ENCODE peak calls at places on chromosomes 3 and 15, in six cellular contexts. One of them, this sample, is unnamed.

GRCh38 chr3:74537857-74538256 is 76.6 kb downstream of the CNTN3 start:
- DNase-seq in hepatocyte: no peak
- DNase-seq in SK-N-SH: no peak
- DNase-seq in HCT116: no peak
- DNase-seq in neural progenitor cell: no peak
- DNase-seq in GM23338: no peak
- DNase-seq in this sample: no peak

GRCh38 chr15:69794643-69795461 is 302.9 kb downstream of the TLE3 start:
- DNase-seq in hepatocyte: no peak
- DNase-seq in SK-N-SH: no peak
- DNase-seq in HCT116: peak
- DNase-seq in neural progenitor cell: no peak
- DNase-seq in GM23338: peak
- DNase-seq in this sample: no peak

GRCh38 chr3:55402886-55403605 is 84.1 kb downstream of the WNT5A start:
- DNase-seq in hepatocyte: peak
- DNase-seq in SK-N-SH: no peak
- DNase-seq in HCT116: no peak
- DNase-seq in neural progenitor cell: peak
- DNase-seq in GM23338: no peak
- DNase-seq in this sample: no peak

GRCh38 chr3:127985216-127985615 is 67.0 kb upstream of the SEC61A1 start:
- DNase-seq in hepatocyte: no peak
- DNase-seq in SK-N-SH: no peak
- DNase-seq in HCT116: no peak
- DNase-seq in neural progenitor cell: no peak
- DNase-seq in GM23338: no peak
- DNase-seq in this sample: no peak

GRCh38 chr3:124859025-124859424 is 28.1 kb downstream of the ITGB5 start:
- DNase-seq in hepatocyte: peak
- DNase-seq in SK-N-SH: no peak
- DNase-seq in HCT116: no peak
- DNase-seq in neural progenitor cell: no peak
- DNase-seq in GM23338: no peak
- DNase-seq in this sample: no peak

GRCh38 chr15:85335193-85335939 is 45.0 kb upstream of the AKAP13 start:
- DNase-seq in hepatocyte: peak
- DNase-seq in SK-N-SH: no peak
- DNase-seq in HCT116: no peak
- DNase-seq in neural progenitor cell: no peak
- DNase-seq in GM23338: peak
- DNase-seq in this sample: no peak

GRCh38 chr3:36729204-36730056 is 34.9 kb downstream of the DCLK3 start:
- DNase-seq in hepatocyte: peak
- DNase-seq in SK-N-SH: peak
- DNase-seq in HCT116: peak
- DNase-seq in neural progenitor cell: peak
- DNase-seq in GM23338: peak
- DNase-seq in this sample: peak

GRCh38 chr3:187767266-187768032 is 22.2 kb upstream of the BCL6 start:
- DNase-seq in hepatocyte: no peak
- DNase-seq in SK-N-SH: no peak
- DNase-seq in HCT116: no peak
- DNase-seq in neural progenitor cell: no peak
- DNase-seq in GM23338: no peak
- DNase-seq in this sample: no peak

GRCh38 chr15:57785039-57785438 is 78.5 kb downstream of the POLR2M start:
- DNase-seq in hepatocyte: no peak
- DNase-seq in SK-N-SH: no peak
- DNase-seq in HCT116: no peak
- DNase-seq in neural progenitor cell: no peak
- DNase-seq in GM23338: no peak
- DNase-seq in this sample: no peak

GRCh38 chr3:112699436-112699978 is 58.6 kb upstream of the CCDC80 start:
- DNase-seq in hepatocyte: no peak
- DNase-seq in SK-N-SH: no peak
- DNase-seq in HCT116: peak
- DNase-seq in neural progenitor cell: no peak
- DNase-seq in GM23338: peak
- DNase-seq in this sample: no peak

GRCh38 chr3:48709051-48709461 is 8.0 kb downstream of the IP6K2 start:
- DNase-seq in hepatocyte: no peak
- DNase-seq in SK-N-SH: no peak
- DNase-seq in HCT116: no peak
- DNase-seq in neural progenitor cell: no peak
- DNase-seq in GM23338: no peak
- DNase-seq in this sample: no peak
- TF ChIP-seq EZH2phosphoT487 in hepatocyte: no peak
- TF ChIP-seq EZH2phosphoT487 in SK-N-SH: no peak
- TF ChIP-seq EZH2phosphoT487 in HCT116: no peak
- TF ChIP-seq EZH2phosphoT487 in neural progenitor cell: no peak
- TF ChIP-seq EZH2phosphoT487 in GM23338: no peak
- TF ChIP-seq EZH2phosphoT487 in this sample: no peak

GRCh38 chr15:78004919-78005634 is 72.4 kb downstream of the TBC1D2B start:
- DNase-seq in hepatocyte: peak
- DNase-seq in SK-N-SH: peak
- DNase-seq in HCT116: no peak
- DNase-seq in neural progenitor cell: no peak
- DNase-seq in GM23338: no peak
- DNase-seq in this sample: no peak
- H3K27ac ChIP-seq in hepatocyte: peak
- H3K27ac ChIP-seq in SK-N-SH: peak
- H3K27ac ChIP-seq in HCT116: no peak
- H3K27ac ChIP-seq in neural progenitor cell: no peak
- H3K27ac ChIP-seq in GM23338: no peak
- H3K27ac ChIP-seq in this sample: no peak

GRCh38 chr3:100047455-100048141 is 66.7 kb downstream of the FILIP1L start:
- DNase-seq in hepatocyte: peak
- DNase-seq in SK-N-SH: no peak
- DNase-seq in HCT116: peak
- DNase-seq in neural progenitor cell: peak
- DNase-seq in GM23338: no peak
- DNase-seq in this sample: peak
- TF ChIP-seq EZH2phosphoT487 in hepatocyte: no peak
- TF ChIP-seq EZH2phosphoT487 in SK-N-SH: no peak
- TF ChIP-seq EZH2phosphoT487 in HCT116: no peak
- TF ChIP-seq EZH2phosphoT487 in neural progenitor cell: no peak
- TF ChIP-seq EZH2phosphoT487 in GM23338: no peak
- TF ChIP-seq EZH2phosphoT487 in this sample: no peak

GRCh38 chr3:157132341-157132740 is 27.6 kb downstream of the CCNL1 start:
- DNase-seq in hepatocyte: no peak
- DNase-seq in SK-N-SH: no peak
- DNase-seq in HCT116: no peak
- DNase-seq in neural progenitor cell: no peak
- DNase-seq in GM23338: no peak
- DNase-seq in this sample: no peak
- H3K27ac ChIP-seq in hepatocyte: no peak
- H3K27ac ChIP-seq in SK-N-SH: no peak
- H3K27ac ChIP-seq in HCT116: no peak
- H3K27ac ChIP-seq in neural progenitor cell: no peak
- H3K27ac ChIP-seq in GM23338: no peak
- H3K27ac ChIP-seq in this sample: no peak

GRCh38 chr15:91855241-91855640 is 1.7 kb downstream of the SLCO3A1 start:
- DNase-seq in hepatocyte: no peak
- DNase-seq in SK-N-SH: no peak
- DNase-seq in HCT116: no peak
- DNase-seq in neural progenitor cell: no peak
- DNase-seq in GM23338: no peak
- DNase-seq in this sample: no peak

GRCh38 chr15:91855684-91856553 is 2.4 kb downstream of the SLCO3A1 start:
- DNase-seq in hepatocyte: peak
- DNase-seq in SK-N-SH: peak
- DNase-seq in HCT116: no peak
- DNase-seq in neural progenitor cell: peak
- DNase-seq in GM23338: peak
- DNase-seq in this sample: no peak

GRCh38 chr15:91853968-91854943 is 748 bp downstream of the SLCO3A1 start:
- DNase-seq in hepatocyte: peak
- DNase-seq in SK-N-SH: peak
- DNase-seq in HCT116: no peak
- DNase-seq in neural progenitor cell: peak
- DNase-seq in GM23338: peak
- DNase-seq in this sample: peak

GRCh38 chr15:91853501-91853967 is at the start of gene SLCO3A1:
- DNase-seq in hepatocyte: peak
- DNase-seq in SK-N-SH: peak
- DNase-seq in HCT116: no peak
- DNase-seq in neural progenitor cell: peak
- DNase-seq in GM23338: peak
- DNase-seq in this sample: peak

DNA sequence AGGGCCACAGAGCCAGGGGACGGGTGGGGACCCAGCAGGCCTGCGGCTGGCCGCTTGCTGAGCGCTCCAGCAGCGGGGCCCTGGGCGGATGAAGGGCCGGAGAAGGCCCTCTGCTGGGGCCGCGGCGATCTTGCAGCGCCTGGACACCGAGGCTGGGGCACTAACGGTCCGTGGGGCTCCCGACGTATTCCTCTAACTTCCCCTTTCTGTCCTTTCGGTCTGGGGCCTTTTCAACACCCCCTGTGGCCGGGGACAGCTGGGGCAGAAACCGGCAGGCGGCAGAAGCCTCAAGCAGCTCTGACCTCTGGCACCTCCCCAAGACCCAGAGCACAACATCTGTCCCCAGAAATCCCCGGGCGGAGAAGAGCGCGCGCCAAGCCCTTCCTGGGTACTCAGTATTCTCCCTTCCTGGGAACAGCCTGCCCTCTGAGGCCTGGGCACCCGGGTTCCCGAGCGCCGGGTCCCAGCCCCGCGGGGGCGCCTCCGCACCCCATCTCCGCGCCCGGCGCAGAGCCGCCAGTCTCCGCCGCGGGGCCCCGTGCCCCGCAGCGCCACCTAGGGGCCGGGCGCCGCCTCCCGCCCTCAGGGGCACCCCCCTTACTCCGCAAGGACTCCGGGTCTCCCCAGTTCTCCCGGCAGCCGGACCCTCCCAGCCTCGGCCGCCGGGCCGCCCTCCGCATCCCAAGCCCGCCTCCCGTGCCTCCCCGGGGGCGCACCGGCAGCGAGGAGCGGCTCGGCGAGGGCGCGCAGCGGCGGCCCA is 587 bp upstream of the SLCO3A1 start:
- DNase-seq in hepatocyte: peak
- DNase-seq in SK-N-SH: peak
- DNase-seq in HCT116: no peak
- DNase-seq in neural progenitor cell: peak
- DNase-seq in GM23338: peak
- DNase-seq in this sample: peak
- TF ChIP-seq EZH2phosphoT487 in hepatocyte: no peak
- TF ChIP-seq EZH2phosphoT487 in SK-N-SH: no peak
- TF ChIP-seq EZH2phosphoT487 in HCT116: no peak
- TF ChIP-seq EZH2phosphoT487 in neural progenitor cell: no peak
- TF ChIP-seq EZH2phosphoT487 in GM23338: no peak
- TF ChIP-seq EZH2phosphoT487 in this sample: no peak